ENCODE peak calls at places on chromosomes 1 and 21, in four cellular contexts. V, D, I and Q are unnamed samples.

GRCh38 chr1:8040586-8040985 is 14.5 kb upstream of the ERRFI1 start:
- DNase-seq in V (peak), D (peak), I (no peak), Q (no peak)

GRCh38 chr1:14921057-14921456 is 232.5 kb upstream of the TMEM51 start:
- DNase-seq in I (no peak), D (no peak), V (peak), Q (no peak)

GRCh38 chr1:79006564-79006963 is at the start of gene ADGRL4:
- DNase-seq in I (no peak), D (no peak), V (peak), Q (peak)

GRCh38 chr1:184743062-184743756 is 11.4 kb downstream of the EDEM3 start:
- DNase-seq in V (no peak), D (no peak), I (no peak), Q (no peak)

GRCh38 chr21:37369307-37369854 is 2.8 kb downstream of the DYRK1A start:
- DNase-seq in V (no peak), I (no peak), D (no peak), Q (no peak)

GRCh38 chr1:110084226-110085078 is 14.0 kb upstream of the ALX3 start:
- DNase-seq in D (peak), V (peak), I (no peak), Q (peak)

GRCh38 chr1:84836145-84836544 is 56.9 kb downstream of the LPAR3 start:
- DNase-seq in I (no peak), D (no peak), V (no peak), Q (no peak)

GRCh38 chr1:59013928-59014279 is 230.1 kb upstream of the JUN start:
- DNase-seq in D (no peak), I (no peak), V (no peak), Q (no peak)

GRCh38 chr1:101410048-101410878 is 173.4 kb downstream of the S1PR1 start:
- DNase-seq in D (no peak), V (no peak), I (no peak), Q (no peak)

GRCh38 chr1:184299076-184299790 is 87.6 kb upstream of the C1orf21 start:
- DNase-seq in V (peak), D (no peak), I (no peak), Q (no peak)